ENCODE peak calls at places on chromosomes 16 and 17, in ten cellular contexts. K, I, X, U, V, D, G, C, Q and W are unnamed samples.

GRCh38 chr16:27080870-27081269 is 14.1 kb downstream of the C16orf82 start:
- DNase-seq in K (peak), I (no peak), X (no peak), U (no peak), V (no peak), D (peak), G (no peak), C (peak), Q (no peak), W (no peak)

GRCh38 chr16:68384293-68385255 is 63.7 kb downstream of the SMPD3 start:
- DNase-seq in K (no peak), I (no peak), X (no peak), U (no peak), V (peak), D (no peak), G (no peak), C (no peak), Q (no peak), W (no peak)

GRCh38 chr17:40824015-40824832 is 1.8 kb upstream of the KRT10 start:
- DNase-seq in K (no peak), I (no peak), X (no peak), U (no peak), V (no peak), D (no peak), G (no peak), C (no peak), Q (no peak), W (no peak)

GRCh38 chr17:62627219-62627903 is at the start of gene MRC2:
- DNase-seq in K (peak), I (no peak), X (no peak), U (peak), V (no peak), D (peak), G (no peak), C (no peak), Q (peak), W (peak)

GRCh38 chr17:80874866-80875445 is 116.7 kb upstream of the CHMP6 start:
- DNase-seq in K (no peak), I (no peak), X (no peak), U (no peak), V (no peak), D (no peak), G (no peak), C (no peak), Q (no peak), W (peak)

GRCh38 chr16:24853830-24854229 is 8.1 kb downstream of the SLC5A11 start:
- DNase-seq in K (peak), I (no peak), X (no peak), U (peak), V (peak), D (peak), G (no peak), C (no peak), Q (no peak), W (no peak)

GRCh38 chr17:64259922-64260321 is 3.1 kb downstream of the TEX2 start:
- DNase-seq in K (no peak), I (no peak), X (no peak), U (no peak), V (no peak), D (no peak), G (no peak), C (no peak), Q (no peak), W (no peak)

GRCh38 chr16:7976125-7976524 is 614.2 kb downstream of the TMEM114 start:
- DNase-seq in K (no peak), I (no peak), X (no peak), U (no peak), V (no peak), D (no peak), G (no peak), C (no peak), Q (no peak), W (no peak)

GRCh38 chr16:84966150-84966447 is 45.2 kb downstream of the ZDHHC7 start:
- DNase-seq in K (no peak), I (no peak), X (no peak), U (no peak), V (no peak), D (no peak), G (no peak), C (no peak), Q (no peak), W (no peak)

GRCh38 chr17:8630802-8631553 is 453 bp upstream of the MYH10 start:
- DNase-seq in K (peak), I (peak), X (peak), U (peak), V (peak), D (peak), G (peak), C (peak), Q (peak), W (peak)

GRCh38 chr17:44906010-44906646 is 6.9 kb upstream of the EFTUD2 start:
- DNase-seq in K (peak), I (no peak), X (no peak), U (no peak), V (no peak), D (no peak), G (no peak), C (no peak), Q (no peak), W (peak)

GRCh38 chr17:80087346-80088265 is 13.8 kb upstream of the GAA start:
- DNase-seq in K (no peak), I (no peak), X (no peak), U (no peak), V (no peak), D (no peak), G (no peak), C (no peak), Q (no peak), W (peak)

GRCh38 chr17:59621771-59622170 is 2.1 kb downstream of the CLTC start:
- DNase-seq in K (no peak), I (no peak), X (no peak), U (no peak), V (no peak), D (no peak), G (no peak), C (no peak), Q (no peak), W (no peak)

GRCh38 chr17:43999024-43999423 is 5.4 kb upstream of the NAGS start:
- DNase-seq in K (no peak), I (no peak), X (no peak), U (no peak), V (no peak), D (no peak), G (no peak), C (no peak), Q (no peak), W (no peak)

GRCh38 chr16:50316848-50317630 is 50.7 kb downstream of the ADCY7 start:
- DNase-seq in K (no peak), I (no peak), X (no peak), U (no peak), V (no peak), D (no peak), G (no peak), C (no peak), Q (no peak), W (no peak)

GRCh38 chr16:75927824-75928223 is 201.5 kb upstream of the CPHXL start:
- DNase-seq in K (no peak), I (no peak), X (no peak), U (no peak), V (no peak), D (peak), G (no peak), C (no peak), Q (no peak), W (no peak)

GRCh38 chr16:35686595-35686994 is 2227.2 kb downstream of the TP53TG3F start:
- DNase-seq in K (no peak), I (no peak), X (no peak), U (no peak), V (no peak), D (no peak), G (no peak), C (no peak), Q (no peak), W (no peak)

GRCh38 chr17:52138350-52138749 is 20.2 kb downstream of the CA10 start:
- DNase-seq in K (no peak), I (no peak), X (no peak), U (no peak), V (no peak), D (no peak), G (no peak), C (no peak), Q (no peak), W (no peak)

GRCh38 chr16:81515281-81515680 is 70.7 kb downstream of the CMIP start:
- DNase-seq in K (no peak), I (no peak), X (no peak), U (peak), V (peak), D (no peak), G (no peak), C (no peak), Q (no peak), W (no peak)

GRCh38 chr17:81553616-81554181 is 1.5 kb upstream of the FAAP100 start:
- DNase-seq in K (peak), I (no peak), X (peak), U (no peak), V (peak), D (peak), G (no peak), C (peak), Q (peak), W (peak)

GRCh38 chr16:80802129-80802528 is 2.3 kb downstream of the CDYL2 start:
- DNase-seq in K (no peak), I (no peak), X (no peak), U (no peak), V (no peak), D (no peak), G (no peak), C (no peak), Q (no peak), W (no peak)

GRCh38 chr16:67964477-67965131 is 3.8 kb downstream of the SLC12A4 start:
- DNase-seq in K (no peak), I (no peak), X (no peak), U (no peak), V (no peak), D (no peak), G (no peak), C (peak), Q (no peak), W (no peak)

GRCh38 chr16:81740163-81740562 is 38.9 kb upstream of the PLCG2 start:
- DNase-seq in K (no peak), I (no peak), X (no peak), U (no peak), V (no peak), D (no peak), G (no peak), C (no peak), Q (no peak), W (no peak)

GRCh38 chr17:38687291-38687690 is 12.5 kb upstream of the EPOP start:
- DNase-seq in K (no peak), I (no peak), X (no peak), U (no peak), V (no peak), D (no peak), G (no peak), C (no peak), Q (no peak), W (no peak)

GRCh38 chr17:27319536-27320221 is 25.8 kb downstream of the WSB1 start:
- DNase-seq in K (no peak), I (peak), X (no peak), U (peak), V (peak), D (no peak), G (no peak), C (peak), Q (no peak), W (no peak)

GRCh38 chr16:881219-882097 is 80.9 kb upstream of the GNG13 start:
- DNase-seq in K (no peak), I (no peak), X (peak), U (no peak), V (no peak), D (no peak), G (no peak), C (no peak), Q (no peak), W (no peak)

GRCh38 chr17:50739098-50739497 is 19.7 kb downstream of the LUC7L3 start:
- DNase-seq in K (no peak), I (no peak), X (no peak), U (no peak), V (no peak), D (no peak), G (no peak), C (no peak), Q (no peak), W (no peak)

GRCh38 chr16:19703218-19703617 is 14.8 kb downstream of the KNOP1 start:
- DNase-seq in K (no peak), I (no peak), X (no peak), U (no peak), V (no peak), D (no peak), G (no peak), C (no peak), Q (no peak), W (no peak)

GRCh38 chr16:73956592-73957495 is 339.8 kb upstream of the PSMD7 start:
- DNase-seq in K (peak), I (peak), X (no peak), U (peak), V (peak), D (peak), G (peak), C (peak), Q (peak), W (no peak)

GRCh38 chr16:3148256-3149192 is 13.7 kb downstream of the ZNF213 start:
- DNase-seq in K (no peak), I (no peak), X (no peak), U (no peak), V (no peak), D (no peak), G (no peak), C (no peak), Q (no peak), W (no peak)